ENCODE peak calls at places on chromosomes 4 and X, in eight cellular contexts. X, E, Z, I, Y, F, W and S are unnamed samples.

GRCh38 chr4:113575391-113575790 is 186.1 kb downstream of the CAMK2D start:
- DNase-seq in Y (no peak), E (no peak), X (no peak), I (no peak), Z (no peak), F (no peak), W (no peak), S (no peak)

GRCh38 chr4:183337349-183337748 is 15.1 kb upstream of the CLDN24 start:
- DNase-seq in Y (no peak), I (no peak), E (no peak), X (no peak), F (no peak), Z (no peak), W (no peak), S (no peak)

GRCh38 chrX:41086627-41086932 is 1.3 kb downstream of the USP9X start:
- DNase-seq in I (no peak), W (peak), Y (no peak), Z (no peak), F (no peak), X (no peak), E (no peak), S (no peak)

GRCh38 chr4:94410678-94411206 is 41.0 kb upstream of the PDLIM5 start:
- DNase-seq in W (no peak), F (peak), E (no peak), Z (no peak), Y (no peak), I (no peak), X (no peak), S (no peak)

GRCh38 chrX:75086731-75087195 is 69.3 kb downstream of the ABCB7 start:
- DNase-seq in Z (no peak), X (no peak), E (no peak), F (no peak), Y (no peak), W (no peak), I (no peak), S (no peak)

GRCh38 chrX:356385-357034 is 30.2 kb downstream of the PPP2R3B start:
- DNase-seq in W (no peak), X (no peak), Y (no peak), I (no peak), E (no peak), Z (no peak), F (no peak), S (no peak)

GRCh38 chr4:102575369-102576129 is 74.4 kb downstream of the NFKB1 start:
- DNase-seq in W (no peak), Z (no peak), E (no peak), F (no peak), Y (no peak), I (no peak), X (no peak), S (no peak)

GRCh38 chrX:72201836-72202536 is 20.4 kb downstream of the PIN4 start:
- DNase-seq in X (no peak), Z (no peak), W (no peak), F (peak), Y (no peak), E (no peak), I (no peak), S (no peak)

GRCh38 chr4:145735330-145735638 is 55.3 kb downstream of the C4orf51 start:
- DNase-seq in Y (no peak), I (no peak), F (peak), E (no peak), W (no peak), X (no peak), Z (no peak), S (no peak)

GRCh38 chr4:26958925-26959653 is 98.4 kb downstream of the STIM2 start:
- DNase-seq in F (no peak), E (no peak), Z (no peak), I (no peak), Y (no peak), X (no peak), W (no peak), S (no peak)

GRCh38 chrX:115367956-115368355 is 78.4 kb downstream of the LUZP4 start:
- DNase-seq in F (no peak), X (no peak), W (no peak), Y (no peak), E (no peak), I (no peak), Z (no peak), S (no peak)

GRCh38 chr4:153523941-153524386 is 57.8 kb downstream of the TMEM131L start:
- DNase-seq in Z (no peak), W (no peak), X (no peak), F (no peak), Y (no peak), I (no peak), E (no peak), S (no peak)

GRCh38 chr4:1055721-1056590 is 44.5 kb downstream of the FGFRL1 start:
- DNase-seq in F (no peak), X (no peak), Y (peak), Z (peak), W (peak), I (peak), E (no peak), S (peak)

GRCh38 chr4:186291256-186291890 is 25.4 kb downstream of the F11 start:
- DNase-seq in I (no peak), Y (no peak), F (no peak), W (no peak), X (no peak), Z (no peak), E (no peak), S (no peak)

GRCh38 chrX:47748576-47748975 is 88.1 kb upstream of the ZNF81 start:
- DNase-seq in Z (no peak), W (no peak), F (no peak), E (no peak), X (no peak), I (no peak), Y (no peak), S (no peak)

GRCh38 chr4:74635490-74636123 is 158.7 kb downstream of the BTC start:
- DNase-seq in F (no peak), Z (no peak), I (no peak), X (no peak), Y (no peak), W (no peak), E (no peak), S (no peak)

GRCh38 chr4:53586121-53586816 is 5.0 kb downstream of the LNX1 start:
- DNase-seq in X (no peak), W (no peak), Y (no peak), Z (no peak), F (peak), I (no peak), E (no peak), S (no peak)

GRCh38 chrX:41412261-41413167 is 34.6 kb upstream of the NYX start:
- DNase-seq in I (no peak), Y (no peak), E (no peak), W (no peak), X (no peak), F (no peak), Z (no peak), S (no peak)

GRCh38 chr4:177016541-177017141 is 223.9 kb upstream of the VEGFC start:
- DNase-seq in E (no peak), F (no peak), X (no peak), Y (no peak), W (no peak), Z (no peak), I (no peak), S (no peak)

GRCh38 chr4:111187108-111187507 is 564.2 kb upstream of the PITX2 start:
- DNase-seq in Z (no peak), E (no peak), Y (no peak), W (no peak), I (no peak), X (no peak), F (no peak), S (no peak)

GRCh38 chr4:141686146-141686775 is 49.9 kb downstream of the IL15 start:
- DNase-seq in E (no peak), X (no peak), Z (no peak), F (no peak), W (no peak), I (no peak), Y (no peak), S (no peak)

GRCh38 chr4:127783971-127784519 is 1.9 kb downstream of the HSPA4L start:
- DNase-seq in W (no peak), Z (no peak), Y (no peak), X (no peak), E (no peak), I (no peak), F (no peak), S (no peak)

GRCh38 chrX:56745019-56745418 is 16.0 kb downstream of the NBDY start:
- DNase-seq in Z (no peak), I (no peak), F (peak), Y (no peak), W (no peak), X (no peak), E (no peak), S (no peak)

GRCh38 chrX:16208601-16209000 is 41.3 kb downstream of the MAGEB17 start:
- DNase-seq in X (no peak), I (no peak), Y (no peak), W (no peak), F (no peak), E (no peak), Z (no peak), S (no peak)

GRCh38 chr4:39469429-39470077 is 10.7 kb downstream of the LIAS start:
- DNase-seq in Z (no peak), F (peak), E (peak), Y (no peak), W (peak), X (no peak), I (no peak), S (no peak)

GRCh38 chr4:186781032-186781917 is 57.6 kb upstream of the FAT1 start:
- DNase-seq in F (no peak), X (no peak), I (no peak), Y (no peak), Z (no peak), E (no peak), W (no peak), S (no peak)